ENCODE peak calls at places on chromosomes 7 and 10, in seven cellular contexts. One of them, this sample, is unnamed.

GRCh38 chr10:109898666-109899577 is 24.4 kb downstream of the XPNPEP1 start:
- DNase-seq in GM18507: no peak
- DNase-seq in CD14-positive monocyte: no peak
- DNase-seq in SK-MEL-5: no peak
- DNase-seq in IMR-90: peak
- DNase-seq in KG1: no peak
- DNase-seq in EL: peak
- DNase-seq in this sample: no peak

GRCh38 chr7:100008525-100008924 is 6.9 kb upstream of the ZKSCAN1 start:
- DNase-seq in GM18507: no peak
- DNase-seq in CD14-positive monocyte: no peak
- DNase-seq in SK-MEL-5: no peak
- DNase-seq in IMR-90: no peak
- DNase-seq in KG1: no peak
- DNase-seq in EL: no peak
- DNase-seq in this sample: no peak

GRCh38 chr7:56157238-56157790 is 41.1 kb upstream of the NUPR2 start:
- DNase-seq in GM18507: no peak
- DNase-seq in CD14-positive monocyte: no peak
- DNase-seq in SK-MEL-5: no peak
- DNase-seq in IMR-90: no peak
- DNase-seq in KG1: no peak
- DNase-seq in EL: no peak
- DNase-seq in this sample: no peak

GRCh38 chr10:75375828-75376227 is 25.7 kb downstream of the ZNF503 start:
- DNase-seq in GM18507: peak
- DNase-seq in CD14-positive monocyte: peak
- DNase-seq in SK-MEL-5: no peak
- DNase-seq in IMR-90: no peak
- DNase-seq in KG1: no peak
- DNase-seq in EL: no peak
- DNase-seq in this sample: no peak

GRCh38 chr7:33705333-33705833 is 200.0 kb upstream of the BMPER start:
- DNase-seq in GM18507: no peak
- DNase-seq in CD14-positive monocyte: no peak
- DNase-seq in SK-MEL-5: no peak
- DNase-seq in IMR-90: no peak
- DNase-seq in KG1: no peak
- DNase-seq in EL: no peak
- DNase-seq in this sample: no peak

GRCh38 chr7:1942704-1943294 is 272.7 kb downstream of the ELFN1 start:
- DNase-seq in GM18507: no peak
- DNase-seq in CD14-positive monocyte: no peak
- DNase-seq in SK-MEL-5: no peak
- DNase-seq in IMR-90: no peak
- DNase-seq in KG1: no peak
- DNase-seq in EL: no peak
- DNase-seq in this sample: no peak

GRCh38 chr10:69731698-69732097 is 70.0 kb upstream of the COL13A1 start:
- DNase-seq in GM18507: no peak
- DNase-seq in CD14-positive monocyte: no peak
- DNase-seq in SK-MEL-5: no peak
- DNase-seq in IMR-90: no peak
- DNase-seq in KG1: no peak
- DNase-seq in EL: no peak
- DNase-seq in this sample: no peak

GRCh38 chr10:47243791-47244190 is 56.2 kb upstream of the GDF10 start:
- DNase-seq in GM18507: no peak
- DNase-seq in CD14-positive monocyte: no peak
- DNase-seq in SK-MEL-5: peak
- DNase-seq in IMR-90: no peak
- DNase-seq in KG1: no peak
- DNase-seq in EL: no peak
- DNase-seq in this sample: no peak

GRCh38 chr7:47333131-47333887 is 248.6 kb downstream of the TNS3 start:
- DNase-seq in GM18507: no peak
- DNase-seq in CD14-positive monocyte: no peak
- DNase-seq in SK-MEL-5: no peak
- DNase-seq in IMR-90: no peak
- DNase-seq in KG1: no peak
- DNase-seq in EL: no peak
- DNase-seq in this sample: no peak

GRCh38 chr7:96538632-96539031 is 171.0 kb downstream of the SEM1 start:
- DNase-seq in GM18507: no peak
- DNase-seq in CD14-positive monocyte: no peak
- DNase-seq in SK-MEL-5: no peak
- DNase-seq in IMR-90: no peak
- DNase-seq in KG1: no peak
- DNase-seq in EL: no peak
- DNase-seq in this sample: no peak

GRCh38 chr10:132274986-132275385 is 32.8 kb downstream of the STK32C start:
- DNase-seq in GM18507: no peak
- DNase-seq in CD14-positive monocyte: no peak
- DNase-seq in SK-MEL-5: no peak
- DNase-seq in IMR-90: no peak
- DNase-seq in KG1: no peak
- DNase-seq in EL: no peak
- DNase-seq in this sample: no peak

GRCh38 chr10:74799840-74800239 is 26.6 kb upstream of the KAT6B start:
- DNase-seq in GM18507: no peak
- DNase-seq in CD14-positive monocyte: no peak
- DNase-seq in SK-MEL-5: no peak
- DNase-seq in IMR-90: peak
- DNase-seq in KG1: no peak
- DNase-seq in EL: peak
- DNase-seq in this sample: no peak

GRCh38 chr10:128150045-128150493 is 23.8 kb upstream of the MKI67 start:
- DNase-seq in GM18507: peak
- DNase-seq in CD14-positive monocyte: peak
- DNase-seq in SK-MEL-5: peak
- DNase-seq in IMR-90: peak
- DNase-seq in KG1: peak
- DNase-seq in EL: peak
- DNase-seq in this sample: no peak

GRCh38 chr7:27147211-27148030 is at the start of gene HOXA6:
- DNase-seq in GM18507: no peak
- DNase-seq in CD14-positive monocyte: peak
- DNase-seq in SK-MEL-5: no peak
- DNase-seq in IMR-90: peak
- DNase-seq in KG1: no peak
- DNase-seq in EL: no peak
- DNase-seq in this sample: no peak

GRCh38 chr7:55019691-55020480 is 1.1 kb downstream of the EGFR start:
- DNase-seq in GM18507: no peak
- DNase-seq in CD14-positive monocyte: no peak
- DNase-seq in SK-MEL-5: no peak
- DNase-seq in IMR-90: no peak
- DNase-seq in KG1: no peak
- DNase-seq in EL: peak
- DNase-seq in this sample: no peak

GRCh38 chr10:43249962-43250624 is 16.8 kb downstream of the RASGEF1A start:
- DNase-seq in GM18507: no peak
- DNase-seq in CD14-positive monocyte: peak
- DNase-seq in SK-MEL-5: no peak
- DNase-seq in IMR-90: no peak
- DNase-seq in KG1: no peak
- DNase-seq in EL: peak
- DNase-seq in this sample: no peak

GRCh38 chr10:132223156-132223590 is 36.4 kb downstream of the DPYSL4 start:
- DNase-seq in GM18507: peak
- DNase-seq in CD14-positive monocyte: peak
- DNase-seq in SK-MEL-5: peak
- DNase-seq in IMR-90: peak
- DNase-seq in KG1: peak
- DNase-seq in EL: peak
- DNase-seq in this sample: no peak

GRCh38 chr10:30788307-30788706 is 158.8 kb upstream of the LYZL2 start:
- DNase-seq in GM18507: no peak
- DNase-seq in CD14-positive monocyte: no peak
- DNase-seq in SK-MEL-5: no peak
- DNase-seq in IMR-90: peak
- DNase-seq in KG1: no peak
- DNase-seq in EL: peak
- DNase-seq in this sample: no peak

GRCh38 chr10:123165445-123166072 is 11.4 kb downstream of the BUB3 start:
- DNase-seq in GM18507: no peak
- DNase-seq in CD14-positive monocyte: no peak
- DNase-seq in SK-MEL-5: peak
- DNase-seq in IMR-90: no peak
- DNase-seq in KG1: no peak
- DNase-seq in EL: no peak
- DNase-seq in this sample: no peak

GRCh38 chr7:55576753-55577152 is 4.5 kb upstream of the VOPP1 start:
- DNase-seq in GM18507: no peak
- DNase-seq in CD14-positive monocyte: no peak
- DNase-seq in SK-MEL-5: no peak
- DNase-seq in IMR-90: no peak
- DNase-seq in KG1: no peak
- DNase-seq in EL: no peak
- DNase-seq in this sample: no peak

GRCh38 chr10:46228076-46229071 is 58.4 kb upstream of the ANTXRL start:
- DNase-seq in GM18507: peak
- DNase-seq in CD14-positive monocyte: peak
- DNase-seq in SK-MEL-5: peak
- DNase-seq in IMR-90: peak
- DNase-seq in KG1: peak
- DNase-seq in EL: peak
- DNase-seq in this sample: no peak

GRCh38 chr10:26292058-26292457 is 75.5 kb downstream of the GAD2 start:
- DNase-seq in GM18507: no peak
- DNase-seq in CD14-positive monocyte: no peak
- DNase-seq in SK-MEL-5: no peak
- DNase-seq in IMR-90: no peak
- DNase-seq in KG1: no peak
- DNase-seq in EL: no peak
- DNase-seq in this sample: no peak

GRCh38 chr10:80580811-80581468 is 43.2 kb downstream of the SH2D4B start:
- DNase-seq in GM18507: no peak
- DNase-seq in CD14-positive monocyte: no peak
- DNase-seq in SK-MEL-5: no peak
- DNase-seq in IMR-90: no peak
- DNase-seq in KG1: no peak
- DNase-seq in EL: no peak
- DNase-seq in this sample: no peak

GRCh38 chr7:12570529-12571461 is at the start of gene SCIN:
- DNase-seq in GM18507: no peak
- DNase-seq in CD14-positive monocyte: peak
- DNase-seq in SK-MEL-5: no peak
- DNase-seq in IMR-90: no peak
- DNase-seq in KG1: no peak
- DNase-seq in EL: peak
- DNase-seq in this sample: no peak

GRCh38 chr7:22361795-22362194 is 4.8 kb upstream of the RAPGEF5 start:
- DNase-seq in GM18507: no peak
- DNase-seq in CD14-positive monocyte: no peak
- DNase-seq in SK-MEL-5: no peak
- DNase-seq in IMR-90: peak
- DNase-seq in KG1: no peak
- DNase-seq in EL: peak
- DNase-seq in this sample: no peak

GRCh38 chr10:325282-325681 is 190.0 kb downstream of the ZMYND11 start:
- DNase-seq in GM18507: no peak
- DNase-seq in CD14-positive monocyte: no peak
- DNase-seq in SK-MEL-5: no peak
- DNase-seq in IMR-90: no peak
- DNase-seq in KG1: no peak
- DNase-seq in EL: no peak
- DNase-seq in this sample: no peak

GRCh38 chr10:53223846-53224245 is 451.3 kb upstream of the MBL2 start:
- DNase-seq in GM18507: no peak
- DNase-seq in CD14-positive monocyte: no peak
- DNase-seq in SK-MEL-5: no peak
- DNase-seq in IMR-90: no peak
- DNase-seq in KG1: no peak
- DNase-seq in EL: no peak
- DNase-seq in this sample: no peak

GRCh38 chr7:45306752-45307305 is 149.2 kb downstream of the RAMP3 start:
- DNase-seq in GM18507: no peak
- DNase-seq in CD14-positive monocyte: no peak
- DNase-seq in SK-MEL-5: no peak
- DNase-seq in IMR-90: no peak
- DNase-seq in KG1: no peak
- DNase-seq in EL: no peak
- DNase-seq in this sample: no peak

GRCh38 chr10:9814285-9814866 is 1203.3 kb upstream of the CELF2 start:
- DNase-seq in GM18507: no peak
- DNase-seq in CD14-positive monocyte: no peak
- DNase-seq in SK-MEL-5: no peak
- DNase-seq in IMR-90: peak
- DNase-seq in KG1: no peak
- DNase-seq in EL: peak
- DNase-seq in this sample: no peak

GRCh38 chr7:92621026-92621540 is 30.9 kb upstream of the FAM133B start:
- DNase-seq in GM18507: peak
- DNase-seq in CD14-positive monocyte: peak
- DNase-seq in SK-MEL-5: peak
- DNase-seq in IMR-90: peak
- DNase-seq in KG1: peak
- DNase-seq in EL: peak
- DNase-seq in this sample: no peak

GRCh38 chr10:123614888-123615287 is 51.3 kb upstream of the GPR26 start:
- DNase-seq in GM18507: no peak
- DNase-seq in CD14-positive monocyte: no peak
- DNase-seq in SK-MEL-5: peak
- DNase-seq in IMR-90: peak
- DNase-seq in KG1: peak
- DNase-seq in EL: peak
- DNase-seq in this sample: no peak

GRCh38 chr7:96320437-96320836 is 1.5 kb downstream of the SLC25A13 start:
- DNase-seq in GM18507: no peak
- DNase-seq in CD14-positive monocyte: no peak
- DNase-seq in SK-MEL-5: no peak
- DNase-seq in IMR-90: no peak
- DNase-seq in KG1: no peak
- DNase-seq in EL: no peak
- DNase-seq in this sample: no peak

GRCh38 chr7:38025815-38026214 is 105.4 kb downstream of the EPDR1 start:
- DNase-seq in GM18507: no peak
- DNase-seq in CD14-positive monocyte: no peak
- DNase-seq in SK-MEL-5: no peak
- DNase-seq in IMR-90: no peak
- DNase-seq in KG1: no peak
- DNase-seq in EL: no peak
- DNase-seq in this sample: no peak

GRCh38 chr7:46756256-46756655 is 825.7 kb downstream of the TNS3 start:
- DNase-seq in GM18507: no peak
- DNase-seq in CD14-positive monocyte: no peak
- DNase-seq in SK-MEL-5: peak
- DNase-seq in IMR-90: no peak
- DNase-seq in KG1: no peak
- DNase-seq in EL: no peak
- DNase-seq in this sample: no peak

GRCh38 chr10:101493782-101494281 is 94.2 kb downstream of the POLL start:
- DNase-seq in GM18507: no peak
- DNase-seq in CD14-positive monocyte: no peak
- DNase-seq in SK-MEL-5: no peak
- DNase-seq in IMR-90: no peak
- DNase-seq in KG1: no peak
- DNase-seq in EL: no peak
- DNase-seq in this sample: no peak

GRCh38 chr7:5777932-5778331 is 3.5 kb downstream of the RNF216 start:
- DNase-seq in GM18507: no peak
- DNase-seq in CD14-positive monocyte: no peak
- DNase-seq in SK-MEL-5: no peak
- DNase-seq in IMR-90: no peak
- DNase-seq in KG1: no peak
- DNase-seq in EL: no peak
- DNase-seq in this sample: no peak

GRCh38 chr7:82566752-82567151 is 123.2 kb upstream of the CACNA2D1 start:
- DNase-seq in GM18507: no peak
- DNase-seq in CD14-positive monocyte: no peak
- DNase-seq in SK-MEL-5: no peak
- DNase-seq in IMR-90: no peak
- DNase-seq in KG1: no peak
- DNase-seq in EL: no peak
- DNase-seq in this sample: no peak

GRCh38 chr10:128481152-128481551 is 354.9 kb upstream of the MKI67 start:
- DNase-seq in GM18507: no peak
- DNase-seq in CD14-positive monocyte: no peak
- DNase-seq in SK-MEL-5: no peak
- DNase-seq in IMR-90: no peak
- DNase-seq in KG1: no peak
- DNase-seq in EL: no peak
- DNase-seq in this sample: no peak

This sample was measured in esophagus squamous epithelium.